ENCODE peak calls at places on chromosomes 4 and X, in five cellular contexts. P, I, X, J and M are unnamed samples.

GRCh38 chr4:12852338-12853307 is 631.5 kb downstream of the RAB28 start:
- DNase-seq in P (peak), I (peak), X (peak), J (peak), M (no peak)

GRCh38 chr4:85784947-85785346 is 310.0 kb downstream of the ARHGAP24 start:
- DNase-seq in P (no peak), I (no peak), X (no peak), J (no peak), M (no peak)

GRCh38 chrX:140709421-140709846 is at the start of gene LINC00632:
- DNase-seq in P (no peak), I (no peak), X (no peak), J (no peak), M (no peak)

GRCh38 chrX:68989865-68990606 is 161.2 kb downstream of the EFNB1 start:
- DNase-seq in P (no peak), I (peak), X (peak), J (peak), M (no peak)

GRCh38 chr4:176721459-176721858 is 71.3 kb downstream of the VEGFC start:
- DNase-seq in P (no peak), I (no peak), X (no peak), J (no peak), M (no peak)

GRCh38 chr4:88809561-88810219 is 112.1 kb upstream of the NAP1L5 start:
- DNase-seq in P (no peak), I (peak), X (no peak), J (no peak), M (no peak)

GRCh38 chr4:174444390-174444789 is 77.9 kb downstream of the HPGD start:
- DNase-seq in P (no peak), I (no peak), X (no peak), J (no peak), M (no peak)

GRCh38 chrX:39752820-39753219 is 344.9 kb downstream of the BCOR start:
- DNase-seq in P (peak), I (no peak), X (no peak), J (peak), M (no peak)

GRCh38 chr4:109721033-109721432 is 8.8 kb downstream of the PLA2G12A start:
- DNase-seq in P (no peak), I (no peak), X (no peak), J (no peak), M (no peak)

GRCh38 chrX:134659761-134660160 is 1.5 kb upstream of the PLAC1 start:
- DNase-seq in P (no peak), I (no peak), X (no peak), J (no peak), M (no peak)

GRCh38 chr4:25621027-25621930 is 34.4 kb upstream of the SLC34A2 start:
- DNase-seq in P (no peak), I (no peak), X (peak), J (no peak), M (no peak)

GRCh38 chr4:14726441-14727405 is 275.6 kb upstream of the CPEB2 start:
- DNase-seq in P (no peak), I (no peak), X (no peak), J (no peak), M (no peak)

DNA sequence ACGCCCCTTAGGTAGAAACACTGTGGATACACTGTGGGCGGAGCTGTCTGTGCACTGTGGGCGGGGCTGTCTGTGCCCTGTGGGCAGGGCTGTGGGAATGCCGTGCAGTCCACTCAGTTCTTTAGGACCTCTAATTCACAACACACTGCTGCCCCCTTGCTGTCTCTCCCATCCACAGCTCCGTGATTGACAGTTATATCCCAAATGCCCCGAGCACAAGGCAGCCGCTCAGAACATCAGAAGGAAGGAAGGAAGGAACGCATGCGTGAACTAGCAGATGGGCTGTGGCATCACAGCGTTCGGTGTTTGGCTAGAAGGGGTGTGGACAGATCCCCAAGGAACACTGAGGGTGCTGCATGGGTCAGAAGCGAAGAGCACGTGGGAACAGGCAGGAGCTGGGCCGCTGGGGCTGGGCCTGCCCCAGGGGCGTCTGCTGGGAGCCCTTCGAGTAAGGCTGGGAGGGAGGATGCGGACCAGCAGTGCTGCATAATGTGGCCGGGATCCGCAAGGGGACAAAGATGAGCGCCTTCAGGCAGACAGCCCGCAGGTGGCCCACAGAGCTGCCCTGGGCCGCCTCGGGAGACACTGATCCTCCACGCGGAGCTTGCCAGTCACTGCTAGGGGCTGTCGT is 29.8 kb downstream of the ACOX3 start:
- DNase-seq in P (peak), I (peak), X (peak), J (peak), M (no peak)
- TF ChIP-seq CTCF in P (peak), I (peak), X (peak), J (peak), M (peak)

GRCh38 chrX:47562615-47563243 is 1.7 kb downstream of the ARAF start:
- DNase-seq in P (peak), I (no peak), X (peak), J (peak), M (no peak)
- TF ChIP-seq CTCF in P (peak), I (peak), X (peak), J (peak), M (peak)

GRCh38 chrX:93419642-93420041 is 253.7 kb downstream of the NAP1L3 start:
- DNase-seq in P (no peak), I (no peak), X (no peak), J (no peak), M (no peak)

GRCh38 chrX:93428497-93428896 is 244.9 kb downstream of the NAP1L3 start:
- DNase-seq in P (no peak), I (no peak), X (no peak), J (no peak), M (no peak)

GRCh38 chrX:93420090-93420489 is 253.3 kb downstream of the NAP1L3 start:
- DNase-seq in P (no peak), I (no peak), X (no peak), J (no peak), M (no peak)

GRCh38 chrX:93420635-93421034 is 252.7 kb downstream of the NAP1L3 start:
- DNase-seq in P (no peak), I (no peak), X (no peak), J (no peak), M (no peak)

DNA sequence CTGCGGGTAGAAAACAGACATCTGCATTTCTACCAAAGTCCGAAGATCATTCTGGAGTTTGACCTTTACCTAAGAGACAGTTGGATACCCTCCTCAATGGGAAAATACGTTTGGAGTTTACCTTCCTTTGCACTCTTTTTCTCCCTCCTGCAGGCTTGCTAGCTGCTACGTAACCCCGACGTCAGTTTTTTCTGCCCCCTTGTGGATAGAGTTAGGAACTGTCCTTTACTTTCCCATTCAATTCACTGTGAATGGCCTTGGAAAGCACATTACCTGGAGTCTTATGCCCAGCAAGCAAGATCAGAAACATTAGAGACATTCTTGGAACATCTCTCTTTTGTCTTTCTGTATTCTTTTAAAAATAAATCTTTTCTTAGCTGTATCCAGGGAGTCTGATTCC is 250.7 kb downstream of the NAP1L3 start:
- DNase-seq in P (peak), I (no peak), X (peak), J (no peak), M (no peak)
- TF ChIP-seq CTCF in P (peak), I (peak), X (peak), J (no peak), M (peak)

GRCh38 chr4:161317000-161317399 is 846.8 kb downstream of the FSTL5 start:
- DNase-seq in P (no peak), I (no peak), X (no peak), J (no peak), M (no peak)

GRCh38 chr4:161320377-161320776 is 843.4 kb downstream of the FSTL5 start:
- DNase-seq in P (peak), I (peak), X (peak), J (peak), M (no peak)
- TF ChIP-seq CTCF in P (peak), I (peak), X (peak), J (peak), M (peak)

GRCh38 chr4:115575851-115576250 is 462.4 kb upstream of the NDST4 start:
- DNase-seq in P (no peak), I (no peak), X (no peak), J (no peak), M (no peak)

DNA sequence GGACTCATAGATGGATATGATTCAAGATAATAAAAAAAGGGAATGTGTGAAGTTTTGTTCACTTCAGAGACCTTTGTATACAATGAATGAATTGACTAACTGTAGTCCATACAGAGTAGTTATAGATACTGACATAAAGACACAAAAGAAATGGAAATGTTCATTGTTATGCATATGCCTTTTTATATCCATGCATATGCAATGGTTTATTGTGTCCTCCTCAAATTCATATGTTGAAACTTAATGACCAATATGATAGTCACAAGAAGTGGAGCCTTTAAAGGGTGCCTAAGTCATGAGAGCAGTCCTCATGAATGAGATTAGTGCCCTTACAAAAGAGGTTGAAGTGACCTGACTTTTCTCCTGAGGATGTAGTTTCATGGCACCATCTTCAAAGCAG is 467.5 kb upstream of the NDST4 start:
- DNase-seq in P (no peak), I (no peak), X (no peak), J (no peak), M (no peak)
- TF ChIP-seq CTCF in P (no peak), I (no peak), X (no peak), J (no peak), M (no peak)

GRCh38 chr4:2634014-2634413 is 97.6 kb downstream of the FAM193A start:
- DNase-seq in P (no peak), I (no peak), X (no peak), J (no peak), M (no peak)

GRCh38 chr4:2626231-2626630 is 89.8 kb downstream of the FAM193A start:
- DNase-seq in P (no peak), I (no peak), X (no peak), J (no peak), M (no peak)

GRCh38 chr4:2636331-2636730 is 99.9 kb downstream of the FAM193A start:
- DNase-seq in P (no peak), I (no peak), X (no peak), J (no peak), M (no peak)

GRCh38 chr4:2624782-2625548 is 88.5 kb downstream of the FAM193A start:
- DNase-seq in P (no peak), I (no peak), X (peak), J (no peak), M (no peak)

GRCh38 chr4:2630556-2631273 is 94.3 kb downstream of the FAM193A start:
- DNase-seq in P (no peak), I (no peak), X (peak), J (no peak), M (no peak)
- TF ChIP-seq CTCF in P (no peak), I (no peak), X (peak), J (no peak), M (no peak)

DNA sequence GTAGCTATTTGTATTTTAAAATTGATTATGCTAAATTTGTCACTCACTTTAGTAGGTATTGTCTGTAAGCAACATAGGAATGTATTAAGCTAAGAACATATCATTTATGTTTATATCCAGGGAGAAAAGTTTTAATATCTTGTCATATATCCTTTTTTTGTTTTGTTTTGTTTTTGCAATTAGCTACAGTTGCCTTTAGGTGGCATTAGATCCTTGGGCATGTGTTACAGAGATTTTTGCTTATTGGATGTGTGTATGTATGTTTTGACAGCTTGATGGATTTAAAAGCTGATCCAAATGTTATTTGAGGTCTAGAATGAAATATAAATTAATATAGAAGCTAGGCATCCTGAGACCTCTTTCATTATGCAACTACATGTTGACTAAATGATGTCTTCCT is 36.1 kb upstream of the OTUD4 start:
- DNase-seq in P (peak), I (peak), X (no peak), J (peak), M (no peak)
- TF ChIP-seq CTCF in P (peak), I (peak), X (peak), J (peak), M (peak)